ENCODE peak calls at places on chromosomes 6 and 20, in four cellular contexts. One of them, this sample, is unnamed.

GRCh38 chr6:141451508-141452353 is 681.0 kb upstream of the GJE1 start:
- DNase-seq in HepG2: no peak
- DNase-seq in K562: no peak
- DNase-seq in GM12878: no peak
- DNase-seq in this sample: peak

GRCh38 chr6:83901624-83902023 is 42.1 kb downstream of the CYB5R4 start:
- DNase-seq in HepG2: no peak
- DNase-seq in K562: no peak
- DNase-seq in GM12878: no peak
- DNase-seq in this sample: no peak

GRCh38 chr6:73696990-73697651 is 1.1 kb downstream of the CD109 start:
- DNase-seq in HepG2: no peak
- DNase-seq in K562: no peak
- DNase-seq in GM12878: no peak
- DNase-seq in this sample: no peak

GRCh38 chr6:68638225-68638900 is 3.3 kb downstream of the ADGRB3 start:
- DNase-seq in HepG2: peak
- DNase-seq in K562: no peak
- DNase-seq in GM12878: no peak
- DNase-seq in this sample: peak

GRCh38 chr6:136706431-136706830 is 85.8 kb downstream of the MAP3K5 start:
- DNase-seq in HepG2: no peak
- DNase-seq in K562: no peak
- DNase-seq in GM12878: no peak
- DNase-seq in this sample: no peak

GRCh38 chr6:22906091-22906549 is 336.8 kb downstream of the HDGFL1 start:
- DNase-seq in HepG2: no peak
- DNase-seq in K562: no peak
- DNase-seq in GM12878: no peak
- DNase-seq in this sample: peak

GRCh38 chr20:11387189-11387754 is 530.4 kb upstream of the BTBD3 start:
- DNase-seq in HepG2: no peak
- DNase-seq in K562: no peak
- DNase-seq in GM12878: no peak
- DNase-seq in this sample: peak

GRCh38 chr6:139014945-139015344 is 13.6 kb upstream of the ABRACL start:
- DNase-seq in HepG2: no peak
- DNase-seq in K562: no peak
- DNase-seq in GM12878: no peak
- DNase-seq in this sample: no peak

GRCh38 chr6:129481706-129482105 is 228.3 kb downstream of the ARHGAP18 start:
- DNase-seq in HepG2: no peak
- DNase-seq in K562: no peak
- DNase-seq in GM12878: no peak
- DNase-seq in this sample: no peak

GRCh38 chr6:13696226-13696625 is 15.4 kb downstream of the RANBP9 start:
- DNase-seq in HepG2: no peak
- DNase-seq in K562: no peak
- DNase-seq in GM12878: no peak
- DNase-seq in this sample: no peak

DNA sequence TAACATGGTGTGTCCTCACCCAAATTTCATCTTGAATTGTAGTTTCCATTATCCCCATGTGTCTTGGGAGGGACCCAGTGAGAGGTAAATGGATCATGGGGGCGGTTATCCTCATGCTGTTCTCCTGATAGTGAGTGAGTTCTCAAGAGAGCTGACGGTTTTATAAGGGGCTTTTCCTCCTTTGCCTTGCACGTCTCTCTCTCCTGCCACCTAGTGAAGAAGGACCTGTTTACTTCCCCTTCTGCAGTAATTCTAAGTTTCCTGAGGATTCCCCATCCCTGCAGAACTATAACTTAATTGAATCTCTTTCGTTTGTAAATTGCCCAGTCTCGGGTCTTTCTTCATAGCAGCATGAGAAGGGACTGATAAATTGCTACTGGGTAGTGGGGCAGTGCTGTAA is 789.3 kb downstream of the FRK start:
- DNase-seq in HepG2: no peak
- DNase-seq in K562: no peak
- DNase-seq in GM12878: no peak
- DNase-seq in this sample: no peak
- TF ChIP-seq ESRRA in HepG2: no peak
- TF ChIP-seq ESRRA in K562: no peak
- TF ChIP-seq ESRRA in GM12878: no peak
- TF ChIP-seq ESRRA in this sample: no peak

GRCh38 chr20:58664883-58665282 is 13.8 kb downstream of the STX16 start:
- DNase-seq in HepG2: no peak
- DNase-seq in K562: no peak
- DNase-seq in GM12878: no peak
- DNase-seq in this sample: no peak
- TF ChIP-seq POLR2AphosphoS2 in HepG2: no peak
- TF ChIP-seq POLR2AphosphoS2 in K562: no peak
- TF ChIP-seq POLR2AphosphoS2 in GM12878: no peak
- TF ChIP-seq POLR2AphosphoS2 in this sample: no peak

DNA sequence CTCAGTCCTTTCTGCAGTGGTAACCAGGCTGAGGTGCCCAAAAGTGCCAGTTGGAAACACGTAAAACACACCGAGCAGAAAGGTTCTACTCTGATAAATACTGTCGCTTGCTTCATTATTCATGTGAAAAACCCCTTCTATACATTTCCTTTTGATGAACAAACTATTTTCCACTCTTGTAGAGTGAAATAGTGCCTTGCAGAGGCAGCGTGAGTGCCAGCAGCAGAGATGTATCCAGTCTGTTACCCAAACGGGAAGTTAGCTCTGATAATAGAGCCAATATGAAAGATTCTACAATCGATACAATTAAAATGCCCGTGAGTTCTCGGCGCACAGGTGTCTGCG is 1.5 kb downstream of the ZBTB46 start:
- DNase-seq in HepG2: no peak
- DNase-seq in K562: no peak
- DNase-seq in GM12878: no peak
- DNase-seq in this sample: no peak
- H3K27ac ChIP-seq in HepG2: no peak
- H3K27ac ChIP-seq in K562: no peak
- H3K27ac ChIP-seq in GM12878: no peak
- H3K27ac ChIP-seq in this sample: no peak

DNA sequence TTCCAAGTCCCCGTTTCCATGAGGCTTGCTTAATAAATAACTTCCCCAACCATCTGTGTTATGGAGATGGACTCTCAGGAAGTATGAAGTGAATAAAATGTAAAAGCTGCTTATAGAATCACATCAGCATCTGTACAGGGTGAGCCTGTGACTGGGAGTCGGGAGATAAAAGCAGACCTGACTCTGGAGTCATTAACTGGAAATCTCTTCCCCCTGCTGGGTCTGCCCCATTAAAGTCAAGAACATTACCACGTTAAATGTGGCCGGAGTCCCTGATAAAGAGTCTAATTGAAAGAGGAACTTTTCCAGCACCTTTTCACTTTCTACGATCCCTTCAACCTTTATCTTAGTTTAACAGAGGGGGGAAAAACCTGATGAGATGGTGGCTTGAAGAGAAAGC is 368.5 kb downstream of the DOK5 start:
- DNase-seq in HepG2: no peak
- DNase-seq in K562: no peak
- DNase-seq in GM12878: no peak
- DNase-seq in this sample: no peak
- TF ChIP-seq ESRRA in HepG2: no peak
- TF ChIP-seq ESRRA in K562: no peak
- TF ChIP-seq ESRRA in GM12878: no peak
- TF ChIP-seq ESRRA in this sample: no peak

GRCh38 chr6:135323202-135323668 is 142.1 kb downstream of the MYB start:
- DNase-seq in HepG2: no peak
- DNase-seq in K562: peak
- DNase-seq in GM12878: peak
- DNase-seq in this sample: no peak
- TF ChIP-seq POLR2AphosphoS2 in HepG2: no peak
- TF ChIP-seq POLR2AphosphoS2 in K562: no peak
- TF ChIP-seq POLR2AphosphoS2 in GM12878: no peak
- TF ChIP-seq POLR2AphosphoS2 in this sample: no peak

GRCh38 chr6:7008451-7008988 is 99.2 kb upstream of the RREB1 start:
- DNase-seq in HepG2: no peak
- DNase-seq in K562: no peak
- DNase-seq in GM12878: no peak
- DNase-seq in this sample: no peak
- H3K27ac ChIP-seq in HepG2: no peak
- H3K27ac ChIP-seq in K562: no peak
- H3K27ac ChIP-seq in GM12878: no peak
- H3K27ac ChIP-seq in this sample: no peak

GRCh38 chr6:55694148-55694547 is 115.2 kb upstream of the HMGCLL1 start:
- DNase-seq in HepG2: no peak
- DNase-seq in K562: no peak
- DNase-seq in GM12878: no peak
- DNase-seq in this sample: no peak
- TF ChIP-seq ESRRA in HepG2: no peak
- TF ChIP-seq ESRRA in K562: no peak
- TF ChIP-seq ESRRA in GM12878: no peak
- TF ChIP-seq ESRRA in this sample: no peak

DNA sequence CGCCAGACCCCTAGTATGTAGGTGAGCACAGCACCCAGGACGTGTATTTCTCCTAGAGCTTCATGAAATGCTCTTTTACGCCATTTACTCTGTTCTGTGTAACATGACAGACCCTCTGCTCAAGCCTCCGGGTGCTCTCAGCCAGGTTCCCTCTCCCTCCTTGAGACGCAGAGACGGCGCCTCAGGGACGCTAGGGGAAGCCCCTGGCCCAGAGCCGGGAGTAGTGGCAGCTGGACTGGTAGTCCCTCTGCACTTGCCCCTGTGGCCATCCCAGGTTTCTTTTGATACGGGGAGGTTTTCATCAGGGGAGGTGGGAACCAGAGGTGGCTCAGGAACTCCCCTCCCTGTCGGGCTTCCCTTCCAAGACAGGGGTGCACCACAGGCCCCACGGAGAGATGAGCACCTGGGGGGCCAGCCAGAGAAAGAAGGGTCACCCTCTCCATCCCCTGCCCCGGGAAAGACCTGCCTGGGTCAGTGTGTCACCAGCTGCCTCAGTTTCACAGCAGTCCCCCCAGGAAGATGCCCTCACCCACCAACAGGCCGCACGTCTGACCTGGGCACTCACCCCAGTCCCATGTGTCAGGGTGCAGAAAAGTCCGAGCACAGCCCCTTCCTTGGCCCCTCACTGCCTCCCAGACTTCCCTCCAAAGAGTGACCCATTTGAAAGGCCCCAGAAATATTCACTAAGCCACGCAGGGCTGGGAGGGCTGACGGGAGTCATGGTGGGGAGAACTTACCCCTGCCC is 58.1 kb upstream of the AFDN start:
- DNase-seq in HepG2: no peak
- DNase-seq in K562: no peak
- DNase-seq in GM12878: no peak
- DNase-seq in this sample: no peak
- TF ChIP-seq POLR2AphosphoS2 in HepG2: no peak
- TF ChIP-seq POLR2AphosphoS2 in K562: no peak
- TF ChIP-seq POLR2AphosphoS2 in GM12878: no peak
- TF ChIP-seq POLR2AphosphoS2 in this sample: no peak

DNA sequence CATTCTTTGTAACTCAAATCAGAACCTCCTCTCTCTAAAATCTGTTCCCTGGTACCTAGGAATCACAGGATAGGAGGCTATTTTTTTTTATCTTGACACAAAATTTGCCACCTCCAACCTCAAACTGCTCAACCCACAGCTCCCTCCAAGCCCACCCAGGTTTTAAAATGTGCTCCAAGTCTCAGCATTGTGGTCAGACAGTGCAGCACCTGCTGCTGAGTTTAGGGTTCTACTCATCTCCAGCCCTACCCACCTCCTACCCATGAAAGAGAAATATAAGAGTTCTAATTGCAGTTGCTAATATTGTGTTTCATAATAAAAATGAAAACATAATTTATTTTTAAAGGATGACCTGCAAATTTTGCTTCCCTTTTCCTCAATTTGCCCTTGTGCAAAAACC is 496.5 kb downstream of the MAFB start:
- DNase-seq in HepG2: no peak
- DNase-seq in K562: no peak
- DNase-seq in GM12878: no peak
- DNase-seq in this sample: no peak
- H3K27ac ChIP-seq in HepG2: no peak
- H3K27ac ChIP-seq in K562: no peak
- H3K27ac ChIP-seq in GM12878: no peak
- H3K27ac ChIP-seq in this sample: no peak

This sample was measured in A549.